ENCODE peak calls at places on chromosomes 4 and X, in eight cellular contexts. D is Right ventricle myocardium inferior, J is H7, K is GOT3, G is NCI-H1930, V is fibroblast of mammary gland, T is neuronal stem cell, Q is cardiac muscle cell. B is an unnamed sample.

GRCh38 chr4:148717988-148718387 is 275.8 kb upstream of the NR3C2 start:
- DNase-seq in D (no peak), J (no peak), K (no peak), G (no peak), V (no peak), T (no peak), Q (no peak), B (no peak)

GRCh38 chr4:166458756-166459155 is 585.7 kb downstream of the TLL1 start:
- DNase-seq in D (no peak), J (no peak), K (no peak), G (no peak), V (peak; percentile 59), T (no peak), Q (peak; percentile 5), B (no peak)

GRCh38 chr4:972651-973424 is 531 bp downstream of the DGKQ start:
- DNase-seq in D (peak; percentile 69), J (peak; percentile 89), K (no peak), G (no peak), V (no peak), T (no peak), Q (peak; percentile 19), B (no peak)

GRCh38 chrX:1581132-1581531 is 10.3 kb upstream of the AKAP17A start:
- DNase-seq in D (no peak), J (peak; percentile 67), K (peak; percentile 5), G (no peak), V (peak; percentile 43), T (no peak), Q (peak; percentile 54), B (no peak)

GRCh38 chr4:166501941-166502382 is 628.9 kb downstream of the TLL1 start:
- DNase-seq in D (no peak), J (peak; percentile 29), K (no peak), G (no peak), V (peak; percentile 15), T (peak; percentile 14), Q (peak; percentile 58), B (no peak)

GRCh38 chr4:112416464-112416863 is 99.5 kb downstream of the NEUROG2 start:
- DNase-seq in D (no peak), J (no peak), K (no peak), G (no peak), V (no peak), T (no peak), Q (no peak), B (no peak)

GRCh38 chr4:165874072-165874798 is 1.2 kb downstream of the TLL1 start:
- DNase-seq in D (no peak), J (peak; percentile 45), K (no peak), G (no peak), V (no peak), T (peak; percentile 20), Q (peak; percentile 18), B (no peak)

GRCh38 chrX:42694260-42694815 is 83.6 kb downstream of the PPP1R2C start:
- DNase-seq in D (no peak), J (no peak), K (peak; percentile 32), G (no peak), V (no peak), T (no peak), Q (no peak), B (no peak)

GRCh38 chr4:65033899-65034298 is 624.6 kb upstream of the TECRL start:
- DNase-seq in D (no peak), J (no peak), K (no peak), G (no peak), V (peak; percentile 0), T (no peak), Q (no peak), B (no peak)

GRCh38 chrX:107273795-107274194 is 67.4 kb downstream of the DNAAF6 start:
- DNase-seq in D (no peak), J (no peak), K (no peak), G (no peak), V (no peak), T (no peak), Q (no peak), B (no peak)

GRCh38 chr4:185903205-185903604 is 91.2 kb upstream of the SORBS2 start:
- DNase-seq in D (no peak), J (no peak), K (no peak), G (no peak), V (no peak), T (no peak), Q (no peak), B (no peak)

GRCh38 chrX:3550871-3551270 is 162.6 kb downstream of the PRKX start:
- DNase-seq in D (no peak), J (no peak), K (no peak), G (no peak), V (no peak), T (no peak), Q (no peak), B (no peak)

GRCh38 chrX:22392176-22392814 is 119.6 kb downstream of the CBLL2 start:
- DNase-seq in D (no peak), J (no peak), K (no peak), G (no peak), V (peak; percentile 26), T (no peak), Q (no peak), B (no peak)

B was measured in NCI-H2029 treated with DMSO at 0.1 percent for 48 hours.